ENCODE peak calls at places on chromosomes 4 and X, in nine cellular contexts. I is adrenal gland, E is NB4, D is body of pancreas, O is K562, X is lower leg skin, L is suprapubic skin, T is heart left ventricle, F is H54. K is an unnamed sample.

GRCh38 chr4:153788419-153789276 is at the start of gene SFRP2:
- DNase-seq in I (no peak), E (no peak), D (peak), O (no peak), X (no peak), L (peak), T (no peak), F (no peak), K (no peak)

GRCh38 chr4:81896936-81897335 is 425.2 kb upstream of the RASGEF1B start:
- DNase-seq in I (no peak), E (no peak), D (no peak), O (no peak), X (peak), L (no peak), T (no peak), F (no peak), K (no peak)

GRCh38 chr4:120843840-120844527 is 78.5 kb downstream of the PRDM5 start:
- DNase-seq in I (no peak), E (peak), D (peak), O (no peak), X (no peak), L (no peak), T (no peak), F (peak), K (peak)

GRCh38 chr4:154545689-154546088 is 4.5 kb downstream of the PLRG1 start:
- DNase-seq in I (no peak), E (no peak), D (no peak), O (no peak), X (no peak), L (no peak), T (no peak), F (no peak), K (peak)

GRCh38 chr4:46444318-46444717 is 54.4 kb upstream of the GABRA2 start:
- DNase-seq in I (no peak), E (no peak), D (no peak), O (no peak), X (no peak), L (no peak), T (no peak), F (no peak), K (no peak)

GRCh38 chrX:134932528-134933217 is 58.1 kb upstream of the SMIM10 start:
- DNase-seq in I (no peak), E (no peak), D (no peak), O (no peak), X (no peak), L (no peak), T (no peak), F (peak), K (no peak)

GRCh38 chr4:81482344-81482743 is 10.6 kb upstream of the RASGEF1B start:
- DNase-seq in I (no peak), E (no peak), D (no peak), O (no peak), X (no peak), L (no peak), T (peak), F (no peak), K (no peak)

GRCh38 chrX:140709421-140709846 is at the start of gene LINC00632:
- DNase-seq in I (no peak), E (no peak), D (no peak), O (no peak), X (no peak), L (no peak), T (no peak), F (no peak), K (no peak)

GRCh38 chr4:79823148-79823763 is 249.8 kb downstream of the ANTXR2 start:
- DNase-seq in I (peak), E (no peak), D (no peak), O (no peak), X (no peak), L (no peak), T (no peak), F (no peak), K (no peak)

GRCh38 chrX:53713987-53714579 is 27.6 kb upstream of the HUWE1 start:
- DNase-seq in I (no peak), E (peak), D (no peak), O (no peak), X (no peak), L (no peak), T (no peak), F (no peak), K (no peak)

GRCh38 chr4:154004859-154005520 is 216.1 kb upstream of the SFRP2 start:
- DNase-seq in I (no peak), E (no peak), D (peak), O (no peak), X (peak), L (no peak), T (no peak), F (no peak), K (no peak)

GRCh38 chrX:68511255-68511654 is 12.4 kb downstream of the YIPF6 start:
- DNase-seq in I (peak), E (peak), D (peak), O (peak), X (peak), L (no peak), T (no peak), F (no peak), K (peak)

GRCh38 chr4:20433101-20433705 is 181.5 kb downstream of the SLIT2 start:
- DNase-seq in I (no peak), E (no peak), D (no peak), O (no peak), X (no peak), L (no peak), T (no peak), F (no peak), K (no peak)

GRCh38 chr4:12924728-12925320 is 559.3 kb downstream of the RAB28 start:
- DNase-seq in I (no peak), E (no peak), D (no peak), O (no peak), X (no peak), L (no peak), T (no peak), F (no peak), K (no peak)

GRCh38 chr4:156515295-156515694 is 456.3 kb downstream of the PDGFC start:
- DNase-seq in I (no peak), E (peak), D (no peak), O (no peak), X (no peak), L (no peak), T (no peak), F (no peak), K (no peak)

GRCh38 chr4:20313237-20314030 is 61.7 kb downstream of the SLIT2 start:
- DNase-seq in I (no peak), E (peak), D (peak), O (no peak), X (no peak), L (no peak), T (no peak), F (no peak), K (peak)

GRCh38 chr4:76708986-76709385 is 189.0 kb downstream of the SOWAHB start:
- DNase-seq in I (no peak), E (no peak), D (no peak), O (no peak), X (no peak), L (no peak), T (no peak), F (no peak), K (no peak)

GRCh38 chrX:84047339-84047738 is 140.7 kb downstream of the RPS6KA6 start:
- DNase-seq in I (no peak), E (no peak), D (no peak), O (no peak), X (no peak), L (no peak), T (no peak), F (no peak), K (no peak)

GRCh38 chr4:120198411-120198810 is 131.8 kb upstream of the MAD2L1 start:
- DNase-seq in I (no peak), E (no peak), D (no peak), O (no peak), X (no peak), L (no peak), T (no peak), F (no peak), K (no peak)

GRCh38 chr4:42627887-42628646 is 28.8 kb downstream of the ATP8A1 start:
- DNase-seq in I (peak), E (peak), D (peak), O (no peak), X (no peak), L (peak), T (peak), F (no peak), K (peak)

GRCh38 chr4:16897991-16898827 is at the start of gene LDB2:
- DNase-seq in I (peak), E (no peak), D (peak), O (no peak), X (peak), L (peak), T (peak), F (no peak), K (no peak)

GRCh38 chr4:143185253-143186107 is 763 bp downstream of the USP38 start:
- DNase-seq in I (peak), E (peak), D (no peak), O (no peak), X (peak), L (peak), T (peak), F (no peak), K (peak)

GRCh38 chr4:147078875-147079658 is 133.4 kb upstream of the TTC29 start:
- DNase-seq in I (no peak), E (no peak), D (peak), O (no peak), X (no peak), L (no peak), T (peak), F (no peak), K (no peak)

GRCh38 chrX:101485212-101486064 is at the start of gene ARMCX4:
- DNase-seq in I (peak), E (no peak), D (peak), O (no peak), X (peak), L (peak), T (peak), F (no peak), K (no peak)

GRCh38 chrX:78652971-78653822 is 5.9 kb downstream of the RTL3 start:
- DNase-seq in I (no peak), E (peak), D (no peak), O (no peak), X (no peak), L (no peak), T (no peak), F (no peak), K (no peak)

GRCh38 chr4:86935499-86935832 is 655 bp downstream of the AFF1 start:
- DNase-seq in I (no peak), E (peak), D (no peak), O (no peak), X (peak), L (peak), T (no peak), F (no peak), K (peak)

GRCh38 chr4:83282049-83282535 is 2.5 kb downstream of the COQ2 start:
- DNase-seq in I (no peak), E (peak), D (peak), O (peak), X (peak), L (no peak), T (no peak), F (peak), K (peak)

GRCh38 chrX:16528620-16529019 is 121.3 kb upstream of the S100G start:
- DNase-seq in I (no peak), E (no peak), D (no peak), O (no peak), X (no peak), L (no peak), T (no peak), F (no peak), K (no peak)

GRCh38 chrX:110316351-110317078 is 1.4 kb downstream of the AMMECR1 start:
- DNase-seq in I (no peak), E (peak), D (no peak), O (no peak), X (no peak), L (no peak), T (no peak), F (no peak), K (peak)

GRCh38 chrX:110318664-110318968 is 731 bp upstream of the AMMECR1 start:
- DNase-seq in I (no peak), E (no peak), D (peak), O (no peak), X (no peak), L (no peak), T (no peak), F (no peak), K (no peak)

GRCh38 chrX:110315541-110315940 is 2.3 kb downstream of the AMMECR1 start:
- DNase-seq in I (no peak), E (no peak), D (no peak), O (no peak), X (no peak), L (no peak), T (no peak), F (no peak), K (peak)

GRCh38 chrX:110317079-110317819 is 636 bp downstream of the AMMECR1 start:
- DNase-seq in I (peak), E (peak), D (peak), O (no peak), X (peak), L (peak), T (peak), F (peak), K (peak)

DNA sequence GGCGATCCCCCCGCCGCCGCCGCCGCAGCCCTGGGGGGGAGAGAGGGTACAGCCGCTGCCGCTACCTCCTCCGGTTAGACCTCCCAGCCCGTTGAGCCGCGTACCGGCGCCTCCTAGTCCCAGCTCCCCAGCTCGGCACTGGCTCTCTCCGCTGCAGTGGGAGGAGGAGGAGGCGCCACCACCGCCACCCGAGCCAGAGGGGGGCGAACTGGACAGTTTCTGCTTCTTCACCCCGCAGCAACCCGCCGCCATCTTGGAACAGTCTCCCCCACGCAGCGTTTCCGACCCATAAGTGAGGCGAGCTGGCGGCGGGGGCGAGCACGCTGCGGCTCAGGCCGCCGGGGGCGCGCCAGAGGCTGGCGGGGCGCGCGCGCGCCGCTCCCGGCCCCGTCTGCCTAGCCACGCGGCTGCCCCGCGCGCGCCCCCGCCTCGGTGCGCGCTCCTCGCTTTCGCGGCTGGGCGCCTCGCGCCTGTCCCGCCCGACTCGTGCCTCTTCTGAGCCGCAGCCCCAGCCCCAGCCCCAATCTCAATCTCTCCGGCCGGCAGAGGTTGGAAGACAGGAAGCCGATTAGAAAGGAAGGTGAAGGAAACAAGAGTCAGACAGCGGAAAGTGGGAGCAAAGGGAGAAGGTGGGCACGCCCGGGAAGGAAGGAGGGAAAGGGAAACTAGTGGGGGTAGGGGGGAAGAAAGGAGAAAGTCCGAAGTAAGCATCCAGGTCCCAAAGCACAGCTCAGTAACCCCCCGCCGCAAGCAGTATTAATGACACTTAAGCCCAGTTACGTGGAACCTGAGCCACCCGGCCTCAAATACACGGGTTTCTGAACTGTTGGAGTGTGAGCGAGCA is at the start of gene AMMECR1:
- DNase-seq in I (peak), E (peak), D (peak), O (peak), X (peak), L (peak), T (peak), F (peak), K (peak)
- TF ChIP-seq POLR2A in I (no peak), E (peak), D (peak), O (peak), X (no peak), L (no peak), T (no peak), F (peak), K (peak)

DNA sequence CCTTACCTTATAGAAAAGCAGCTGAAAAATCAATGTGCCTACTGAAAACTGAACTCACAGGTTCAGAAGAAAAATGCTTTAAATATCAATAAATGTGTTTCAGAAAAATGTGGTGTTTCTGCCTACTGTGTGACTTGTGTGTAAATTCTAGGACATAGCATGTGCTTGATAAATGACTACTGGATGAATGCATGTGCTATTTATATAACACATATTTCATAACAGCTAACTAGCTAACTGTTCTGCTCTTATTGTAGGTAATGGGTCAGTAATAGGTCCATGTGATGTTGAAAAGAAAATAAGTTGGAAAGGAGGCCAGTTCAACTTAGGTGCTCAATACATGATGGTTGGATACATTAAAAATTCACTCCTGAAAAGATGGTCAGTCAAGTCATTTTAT is 993.0 kb upstream of the LCORL start:
- DNase-seq in I (no peak), E (no peak), D (no peak), O (no peak), X (no peak), L (no peak), T (no peak), F (no peak), K (no peak)
- TF ChIP-seq POLR2A in I (no peak), E (no peak), D (no peak), O (no peak), X (no peak), L (no peak), T (no peak), F (no peak), K (no peak)

DNA sequence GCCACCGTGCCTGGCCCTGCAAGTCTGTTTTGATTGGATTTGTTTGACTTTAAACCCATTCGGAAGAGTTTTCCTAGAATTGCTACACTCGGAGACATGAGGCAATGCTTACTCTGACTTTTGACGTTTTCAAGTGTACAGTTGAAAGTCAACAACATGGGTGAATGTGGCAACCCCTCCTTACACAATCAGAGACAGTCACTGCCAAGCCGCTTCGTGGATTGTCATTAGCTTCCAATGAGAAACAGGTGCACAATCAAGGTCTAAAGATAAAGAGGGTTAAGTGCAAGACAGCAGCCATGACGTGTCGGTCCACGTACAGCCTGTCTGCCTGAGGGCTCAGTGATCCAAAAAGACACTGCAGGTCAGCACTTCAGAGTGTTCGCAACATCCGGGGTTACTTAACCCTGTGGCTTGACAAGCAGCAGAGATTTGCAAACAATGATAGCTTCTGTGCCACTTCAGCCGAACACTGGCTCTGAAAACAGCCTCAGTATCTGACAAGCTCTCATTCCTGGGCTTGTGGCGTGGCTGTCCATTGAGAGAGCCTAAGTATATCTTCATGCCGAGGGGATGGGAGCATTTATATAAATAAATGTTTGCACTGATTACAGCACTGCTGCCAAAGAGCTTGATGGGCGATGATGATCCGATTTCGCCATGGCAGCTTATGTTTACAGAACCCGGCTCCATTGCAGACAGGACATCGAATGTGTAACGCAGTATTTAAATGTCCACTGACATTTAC is 180.0 kb downstream of the DHRSX start:
- DNase-seq in I (peak), E (peak), D (peak), O (no peak), X (peak), L (no peak), T (peak), F (no peak), K (no peak)
- TF ChIP-seq POLR2A in I (no peak), E (no peak), D (no peak), O (no peak), X (no peak), L (no peak), T (no peak), F (no peak), K (no peak)

DNA sequence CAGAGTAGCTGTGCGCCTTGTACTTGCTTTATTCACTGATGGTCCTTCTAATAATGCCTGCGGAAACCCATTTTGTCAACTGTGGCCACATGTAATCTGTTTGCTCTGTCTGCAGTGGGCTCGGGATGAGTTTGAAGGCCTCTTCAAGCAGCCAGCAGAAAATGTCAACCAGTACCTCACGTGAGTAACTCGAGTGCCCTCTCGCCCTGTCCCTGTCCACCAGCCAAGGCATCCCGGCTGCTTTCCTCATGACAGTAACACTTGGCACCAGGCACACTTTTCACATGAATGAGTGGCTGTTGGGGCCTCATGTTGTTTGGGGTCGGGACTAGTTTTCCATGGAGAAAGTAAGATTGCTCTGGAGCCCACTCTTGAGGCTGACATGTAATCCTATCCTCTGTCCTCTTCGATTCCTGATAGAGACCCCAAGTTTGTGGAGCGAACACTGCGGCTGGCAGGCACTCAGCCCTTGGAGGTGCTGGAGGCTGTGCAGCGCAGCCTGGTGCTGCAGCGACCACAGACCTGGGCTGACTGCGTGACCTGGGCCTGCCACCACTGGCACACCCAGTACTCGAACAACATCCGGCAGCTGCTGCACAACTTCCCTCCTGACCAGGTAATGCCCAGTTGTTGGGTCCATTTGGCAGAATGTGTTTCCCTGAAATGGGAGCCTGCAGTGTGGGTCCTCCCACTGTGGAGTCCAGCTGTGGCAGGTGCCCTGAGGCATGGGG is 8.8 kb upstream of the CDK16 start:
- DNase-seq in I (no peak), E (no peak), D (no peak), O (no peak), X (no peak), L (no peak), T (peak), F (no peak), K (no peak)
- TF ChIP-seq POLR2A in I (no peak), E (no peak), D (no peak), O (no peak), X (no peak), L (no peak), T (no peak), F (no peak), K (no peak)